ENCODE peak calls at places on chromosomes 3 and 15, in nine cellular contexts. One of them, this sample, is unnamed.

GRCh38 chr3:41521000-41521655 is 321.8 kb downstream of the CTNNB1 start:
- DNase-seq in fibroblast of lung: no peak
- DNase-seq in heart right ventricle: no peak
- DNase-seq in fibroblast of mammary gland: no peak
- DNase-seq in endodermal cell: no peak
- DNase-seq in PC-3: no peak
- DNase-seq in fibroblast of the aortic adventitia: no peak
- DNase-seq in lower leg skin: no peak
- DNase-seq in HFFc6: no peak
- DNase-seq in this sample: no peak

GRCh38 chr15:73741401-73741836 is 11.7 kb downstream of the INSYN1 start:
- DNase-seq in fibroblast of the aortic adventitia: no peak
- DNase-seq in HFFc6: no peak
- DNase-seq in PC-3: no peak
- DNase-seq in fibroblast of mammary gland: no peak
- DNase-seq in lower leg skin: no peak
- DNase-seq in endodermal cell: no peak
- DNase-seq in heart right ventricle: no peak
- DNase-seq in fibroblast of lung: no peak
- DNase-seq in this sample: no peak

GRCh38 chr15:74618841-74619596 is 3.4 kb downstream of the CLK3 start:
- DNase-seq in endodermal cell: no peak
- DNase-seq in fibroblast of lung: no peak
- DNase-seq in heart right ventricle: no peak
- DNase-seq in HFFc6: no peak
- DNase-seq in lower leg skin: no peak
- DNase-seq in fibroblast of mammary gland: no peak
- DNase-seq in fibroblast of the aortic adventitia: no peak
- DNase-seq in PC-3: no peak
- DNase-seq in this sample: no peak

GRCh38 chr15:30885814-30886213 is 17.9 kb upstream of the FAN1 start:
- DNase-seq in fibroblast of mammary gland: peak; percentile 14
- DNase-seq in PC-3: peak; percentile 48
- DNase-seq in HFFc6: peak; percentile 10
- DNase-seq in heart right ventricle: no peak
- DNase-seq in fibroblast of the aortic adventitia: peak; percentile 11
- DNase-seq in endodermal cell: peak; percentile 88
- DNase-seq in fibroblast of lung: peak; percentile 13
- DNase-seq in lower leg skin: no peak
- DNase-seq in this sample: no peak

GRCh38 chr15:69194854-69195253 is 34.4 kb downstream of the GLCE start:
- DNase-seq in HFFc6: no peak
- DNase-seq in endodermal cell: no peak
- DNase-seq in PC-3: no peak
- DNase-seq in fibroblast of mammary gland: no peak
- DNase-seq in heart right ventricle: no peak
- DNase-seq in fibroblast of lung: peak; percentile 9
- DNase-seq in fibroblast of the aortic adventitia: peak; percentile 5
- DNase-seq in lower leg skin: no peak
- DNase-seq in this sample: no peak

GRCh38 chr3:43862992-43863805 is 172.5 kb downstream of the ABHD5 start:
- DNase-seq in endodermal cell: peak; percentile 52
- DNase-seq in fibroblast of lung: no peak
- DNase-seq in fibroblast of the aortic adventitia: no peak
- DNase-seq in heart right ventricle: no peak
- DNase-seq in lower leg skin: no peak
- DNase-seq in PC-3: no peak
- DNase-seq in fibroblast of mammary gland: no peak
- DNase-seq in HFFc6: no peak
- DNase-seq in this sample: no peak

GRCh38 chr15:51368751-51369450 is 27.4 kb downstream of the GLDN start:
- DNase-seq in HFFc6: peak; percentile 65
- DNase-seq in fibroblast of lung: peak; percentile 89
- DNase-seq in endodermal cell: no peak
- DNase-seq in fibroblast of the aortic adventitia: peak; percentile 73
- DNase-seq in fibroblast of mammary gland: peak; percentile 58
- DNase-seq in heart right ventricle: no peak
- DNase-seq in lower leg skin: no peak
- DNase-seq in PC-3: peak; percentile 86
- DNase-seq in this sample: no peak

GRCh38 chr3:90184861-90185260 is 1077.4 kb downstream of the EPHA3 start:
- DNase-seq in fibroblast of mammary gland: peak; percentile 65
- DNase-seq in fibroblast of the aortic adventitia: peak; percentile 8
- DNase-seq in lower leg skin: no peak
- DNase-seq in PC-3: peak; percentile 49
- DNase-seq in fibroblast of lung: peak; percentile 61
- DNase-seq in endodermal cell: no peak
- DNase-seq in HFFc6: peak; percentile 14
- DNase-seq in heart right ventricle: no peak
- DNase-seq in this sample: peak; percentile 48

GRCh38 chr3:120442975-120443517 is 7.7 kb downstream of the FSTL1 start:
- DNase-seq in fibroblast of lung: no peak
- DNase-seq in PC-3: no peak
- DNase-seq in fibroblast of the aortic adventitia: no peak
- DNase-seq in fibroblast of mammary gland: no peak
- DNase-seq in heart right ventricle: no peak
- DNase-seq in endodermal cell: peak; percentile 62
- DNase-seq in lower leg skin: no peak
- DNase-seq in HFFc6: no peak
- DNase-seq in this sample: no peak

GRCh38 chr3:156768390-156768789 is 57.8 kb upstream of the LEKR1 start:
- DNase-seq in HFFc6: no peak
- DNase-seq in PC-3: no peak
- DNase-seq in endodermal cell: no peak
- DNase-seq in fibroblast of mammary gland: no peak
- DNase-seq in lower leg skin: no peak
- DNase-seq in fibroblast of the aortic adventitia: no peak
- DNase-seq in heart right ventricle: no peak
- DNase-seq in fibroblast of lung: no peak
- DNase-seq in this sample: no peak

GRCh38 chr15:69751575-69751974 is 299.0 kb downstream of the RPLP1 start:
- DNase-seq in lower leg skin: no peak
- DNase-seq in fibroblast of mammary gland: peak; percentile 24
- DNase-seq in endodermal cell: no peak
- DNase-seq in HFFc6: peak; percentile 7
- DNase-seq in PC-3: no peak
- DNase-seq in heart right ventricle: no peak
- DNase-seq in fibroblast of lung: peak; percentile 59
- DNase-seq in fibroblast of the aortic adventitia: no peak
- DNase-seq in this sample: no peak

DNA sequence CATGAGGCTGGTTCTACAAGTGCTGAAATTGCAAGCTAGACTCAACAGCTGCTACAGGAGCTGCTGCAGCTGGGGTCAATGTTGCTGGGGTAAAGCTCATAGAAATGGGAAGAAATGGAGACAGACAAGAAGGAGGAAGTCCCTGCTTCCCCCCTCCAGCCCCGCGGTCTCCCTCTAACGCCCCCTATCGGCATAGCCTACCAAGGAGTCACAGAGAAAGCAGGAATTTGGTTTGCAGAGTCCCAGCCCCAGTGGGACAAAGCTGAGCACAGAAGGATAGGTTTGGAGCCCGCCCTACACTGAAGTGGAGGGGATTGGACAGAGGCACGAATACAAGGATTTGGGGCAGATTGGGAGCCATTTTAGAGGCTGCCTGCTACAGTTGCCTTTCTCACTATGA is 176.9 kb upstream of the ANKRD28 start:
- DNase-seq in heart right ventricle: no peak
- DNase-seq in endodermal cell: peak; percentile 89
- DNase-seq in lower leg skin: no peak
- DNase-seq in fibroblast of the aortic adventitia: no peak
- DNase-seq in fibroblast of mammary gland: no peak
- DNase-seq in fibroblast of lung: no peak
- DNase-seq in PC-3: no peak
- DNase-seq in HFFc6: no peak
- DNase-seq in this sample: no peak
- TF ChIP-seq CTCF in heart right ventricle: no peak
- TF ChIP-seq CTCF in endodermal cell: peak; percentile 74
- TF ChIP-seq CTCF in lower leg skin: no peak
- TF ChIP-seq CTCF in fibroblast of the aortic adventitia: no peak
- TF ChIP-seq CTCF in fibroblast of mammary gland: peak; percentile 40
- TF ChIP-seq CTCF in fibroblast of lung: no peak
- TF ChIP-seq CTCF in PC-3: peak; percentile 44
- TF ChIP-seq CTCF in HFFc6: peak; percentile 30
- TF ChIP-seq CTCF in this sample: peak; percentile 15

GRCh38 chr3:140219923-140220452 is 285.0 kb downstream of the CLSTN2 start:
- DNase-seq in PC-3: no peak
- DNase-seq in heart right ventricle: no peak
- DNase-seq in fibroblast of lung: no peak
- DNase-seq in endodermal cell: peak; percentile 71
- DNase-seq in lower leg skin: no peak
- DNase-seq in HFFc6: no peak
- DNase-seq in fibroblast of mammary gland: no peak
- DNase-seq in fibroblast of the aortic adventitia: no peak
- DNase-seq in this sample: no peak
- TF ChIP-seq CTCF in PC-3: no peak
- TF ChIP-seq CTCF in heart right ventricle: no peak
- TF ChIP-seq CTCF in fibroblast of lung: no peak
- TF ChIP-seq CTCF in endodermal cell: peak; percentile 78
- TF ChIP-seq CTCF in lower leg skin: no peak
- TF ChIP-seq CTCF in HFFc6: no peak
- TF ChIP-seq CTCF in fibroblast of mammary gland: peak; percentile 22
- TF ChIP-seq CTCF in fibroblast of the aortic adventitia: no peak
- TF ChIP-seq CTCF in this sample: no peak

DNA sequence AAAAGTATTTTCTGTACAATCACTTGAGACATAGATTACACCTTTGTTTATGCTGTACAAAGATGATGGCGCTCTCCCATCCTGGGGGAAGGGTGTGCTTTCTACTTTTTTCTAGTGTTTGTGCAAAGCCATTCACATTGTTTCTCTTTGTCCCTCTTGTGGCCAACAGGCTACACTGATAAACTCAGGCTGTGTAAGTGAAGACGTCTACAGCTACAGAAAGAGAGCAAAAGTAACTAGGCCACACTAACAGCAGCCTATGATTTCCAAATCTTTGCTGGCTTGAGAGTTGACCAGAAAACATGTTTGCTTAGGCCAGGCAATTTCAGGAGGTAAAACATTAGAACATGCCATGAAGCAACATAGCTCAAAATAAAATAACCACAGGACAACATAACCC is 75.1 kb downstream of the FOXB1 start:
- DNase-seq in lower leg skin: no peak
- DNase-seq in endodermal cell: no peak
- DNase-seq in fibroblast of mammary gland: no peak
- DNase-seq in heart right ventricle: no peak
- DNase-seq in HFFc6: no peak
- DNase-seq in PC-3: peak; percentile 26
- DNase-seq in fibroblast of the aortic adventitia: no peak
- DNase-seq in fibroblast of lung: no peak
- DNase-seq in this sample: no peak
- TF ChIP-seq CTCF in lower leg skin: no peak
- TF ChIP-seq CTCF in endodermal cell: peak; percentile 79
- TF ChIP-seq CTCF in fibroblast of mammary gland: peak; percentile 41
- TF ChIP-seq CTCF in heart right ventricle: no peak
- TF ChIP-seq CTCF in HFFc6: peak; percentile 42
- TF ChIP-seq CTCF in PC-3: peak; percentile 57
- TF ChIP-seq CTCF in fibroblast of the aortic adventitia: peak; percentile 56
- TF ChIP-seq CTCF in fibroblast of lung: peak; percentile 48
- TF ChIP-seq CTCF in this sample: peak; percentile 10

GRCh38 chr15:78308422-78309021 is 9.1 kb upstream of the SKIC8 start:
- DNase-seq in PC-3: peak; percentile 79
- DNase-seq in fibroblast of lung: peak; percentile 52
- DNase-seq in lower leg skin: peak; percentile 41
- DNase-seq in fibroblast of mammary gland: peak; percentile 57
- DNase-seq in heart right ventricle: peak; percentile 59
- DNase-seq in fibroblast of the aortic adventitia: peak; percentile 70
- DNase-seq in endodermal cell: peak; percentile 97
- DNase-seq in HFFc6: peak; percentile 38
- DNase-seq in this sample: no peak
- TF ChIP-seq CTCF in PC-3: peak; percentile 94
- TF ChIP-seq CTCF in fibroblast of lung: peak; percentile 97
- TF ChIP-seq CTCF in lower leg skin: no peak
- TF ChIP-seq CTCF in fibroblast of mammary gland: peak; percentile 92
- TF ChIP-seq CTCF in heart right ventricle: peak; percentile 86
- TF ChIP-seq CTCF in fibroblast of the aortic adventitia: peak; percentile 96
- TF ChIP-seq CTCF in endodermal cell: peak; percentile 98
- TF ChIP-seq CTCF in HFFc6: peak; percentile 84
- TF ChIP-seq CTCF in this sample: peak; percentile 96

This sample was measured in kidney epithelial cell.